ENCODE peak calls at places on chromosomes 3 and 15, in nine cellular contexts. A, P, U, Q, C, X, F, K and M are unnamed samples.

GRCh38 chr3:71987828-71988227 is 202.9 kb upstream of the PROK2 start:
- DNase-seq in X (no peak), A (no peak), K (no peak), F (no peak), C (no peak), U (no peak), Q (no peak), P (no peak), M (no peak)

GRCh38 chr3:184691397-184692131 is 20.3 kb downstream of the MAGEF1 start:
- DNase-seq in Q (peak; percentile 29), X (peak; percentile 77), U (peak; percentile 38), C (no peak), K (no peak), A (no peak), P (no peak), F (peak; percentile 28), M (peak; percentile 57)

GRCh38 chr3:53550005-53550620 is 55.7 kb downstream of the CACNA1D start:
- DNase-seq in F (no peak), A (no peak), P (no peak), X (no peak), U (no peak), C (no peak), K (no peak), Q (no peak), M (no peak)

GRCh38 chr15:26711445-26711844 is 61.4 kb downstream of the GABRB3 start:
- DNase-seq in Q (no peak), C (no peak), P (no peak), X (no peak), U (no peak), A (no peak), F (no peak), K (no peak), M (no peak)

GRCh38 chr3:8954938-8955763 is 8.1 kb downstream of the RAD18 start:
- DNase-seq in X (peak; percentile 43), A (no peak), Q (peak; percentile 71), U (no peak), C (no peak), F (no peak), K (no peak), P (no peak), M (no peak)

GRCh38 chr3:48427630-48427962 is 2.3 kb downstream of the PLXNB1 start:
- DNase-seq in A (no peak), X (no peak), U (no peak), K (no peak), F (no peak), Q (no peak), C (no peak), P (no peak), M (no peak)

GRCh38 chr3:28171962-28172361 is 69.5 kb upstream of the CMC1 start:
- DNase-seq in C (no peak), A (no peak), Q (peak; percentile 15), P (no peak), F (no peak), X (no peak), U (no peak), K (no peak), M (no peak)

GRCh38 chr3:125512135-125512920 is 7.7 kb downstream of the SNX4 start:
- DNase-seq in Q (peak; percentile 39), A (no peak), C (no peak), X (no peak), U (no peak), F (no peak), K (peak; percentile 58), P (no peak), M (no peak)

GRCh38 chr3:66200147-66200546 is 20.7 kb upstream of the SLC25A26 start:
- DNase-seq in F (no peak), P (no peak), U (no peak), A (no peak), C (no peak), K (no peak), Q (no peak), X (no peak), M (no peak)

GRCh38 chr3:134381836-134382442 is 7.7 kb upstream of the AMOTL2 start:
- DNase-seq in P (no peak), X (no peak), A (no peak), Q (no peak), F (no peak), K (peak; percentile 67), U (no peak), C (no peak), M (no peak)

GRCh38 chr3:158747417-158747816 is 15.2 kb upstream of the RARRES1 start:
- DNase-seq in A (no peak), Q (no peak), X (no peak), U (no peak), F (no peak), C (no peak), K (no peak), P (no peak), M (no peak)

GRCh38 chr3:40267940-40268707 is 41.4 kb upstream of the EIF1B start:
- DNase-seq in F (no peak), Q (no peak), P (peak; percentile 12), U (no peak), C (no peak), X (no peak), K (no peak), A (no peak), M (no peak)

GRCh38 chr3:66585696-66586095 is 84.9 kb upstream of the LRIG1 start:
- DNase-seq in P (no peak), K (no peak), A (no peak), F (no peak), Q (no peak), U (no peak), X (no peak), C (no peak), M (no peak)

GRCh38 chr15:83011271-83012037 is at the start of gene C15orf40:
- DNase-seq in X (peak; percentile 93), U (peak; percentile 93), F (peak; percentile 85), P (peak; percentile 66), C (peak; percentile 48), K (peak; percentile 89), A (peak; percentile 83), Q (peak; percentile 94), M (peak; percentile 83)

GRCh38 chr3:189236352-189236751 is 64.6 kb downstream of the TPRG1 start:
- DNase-seq in A (no peak), F (no peak), P (no peak), U (no peak), Q (no peak), K (no peak), C (no peak), X (no peak), M (no peak)

DNA sequence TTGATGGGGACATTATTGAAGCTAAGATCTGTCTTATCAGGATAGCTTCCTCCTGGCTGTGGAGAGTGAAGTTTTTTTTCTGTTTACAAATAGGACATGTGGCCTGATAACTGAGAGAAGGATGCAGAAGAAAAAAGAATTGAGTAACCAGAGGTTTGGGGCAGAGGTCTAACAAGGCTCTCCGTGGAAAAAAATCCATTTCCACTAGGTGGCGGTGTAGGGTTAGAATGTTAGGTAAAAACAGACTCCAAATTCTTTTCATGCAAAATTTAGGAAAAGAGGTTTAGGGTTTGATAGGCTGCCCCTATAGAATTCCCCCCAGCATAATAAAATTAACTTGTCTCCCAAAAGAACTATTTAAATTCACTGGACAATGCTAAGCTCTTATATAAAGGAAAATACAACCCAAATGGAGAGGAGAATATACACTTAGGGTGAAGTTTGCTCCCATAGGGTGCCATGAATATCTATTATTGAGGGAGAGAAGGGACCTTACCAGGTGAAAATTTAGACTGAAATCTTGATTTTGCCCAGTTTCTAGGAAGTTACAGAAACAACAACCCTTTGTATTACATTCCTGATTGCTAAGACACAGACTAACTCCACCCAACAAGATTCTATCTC is 1560.4 kb downstream of the OTOL1 start:
- DNase-seq in A (no peak), U (no peak), K (peak; percentile 70), C (no peak), Q (peak; percentile 65), F (peak; percentile 57), P (peak; percentile 21), X (no peak), M (no peak)
- TF ChIP-seq CTCF in A (no peak), U (peak; percentile 50), K (peak; percentile 68), C (no peak), Q (peak; percentile 62), F (peak; percentile 67), P (peak; percentile 48), X (peak; percentile 29), M (peak; percentile 49)

GRCh38 chr3:46978985-46979944 is at the start of gene NBEAL2:
- DNase-seq in F (peak; percentile 92), Q (peak; percentile 94), U (peak; percentile 97), C (peak; percentile 89), K (peak; percentile 93), X (peak; percentile 97), A (peak; percentile 96), P (peak; percentile 52), M (peak; percentile 94)
- TF ChIP-seq CTCF in F (no peak), Q (no peak), U (no peak), C (no peak), K (no peak), X (no peak), A (no peak), P (no peak), M (no peak)

DNA sequence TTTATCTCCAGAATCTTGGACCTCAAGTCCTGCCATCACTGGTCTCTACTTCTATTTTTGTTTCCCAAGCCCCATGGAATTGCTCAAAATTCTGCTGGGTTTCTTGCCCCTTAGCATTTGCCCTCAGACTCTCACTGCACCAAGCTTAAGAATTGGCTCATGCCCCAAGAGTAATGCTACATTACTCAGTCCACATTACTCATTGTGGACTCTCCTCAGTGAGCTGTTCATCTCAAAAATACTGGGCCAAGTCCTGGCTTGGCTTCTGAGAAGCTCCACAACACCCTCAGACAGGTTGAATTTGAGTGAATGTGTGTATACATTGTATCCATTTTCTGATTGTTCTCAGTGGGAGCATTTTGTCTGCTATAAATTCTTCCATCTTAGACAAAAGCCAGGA is 364.4 kb upstream of the ARHGEF26 start:
- DNase-seq in F (no peak), Q (peak; percentile 18), A (no peak), X (no peak), C (no peak), P (no peak), K (peak; percentile 24), U (no peak), M (no peak)
- TF ChIP-seq CTCF in F (no peak), Q (no peak), A (no peak), X (no peak), C (no peak), P (no peak), K (no peak), U (no peak), M (no peak)

DNA sequence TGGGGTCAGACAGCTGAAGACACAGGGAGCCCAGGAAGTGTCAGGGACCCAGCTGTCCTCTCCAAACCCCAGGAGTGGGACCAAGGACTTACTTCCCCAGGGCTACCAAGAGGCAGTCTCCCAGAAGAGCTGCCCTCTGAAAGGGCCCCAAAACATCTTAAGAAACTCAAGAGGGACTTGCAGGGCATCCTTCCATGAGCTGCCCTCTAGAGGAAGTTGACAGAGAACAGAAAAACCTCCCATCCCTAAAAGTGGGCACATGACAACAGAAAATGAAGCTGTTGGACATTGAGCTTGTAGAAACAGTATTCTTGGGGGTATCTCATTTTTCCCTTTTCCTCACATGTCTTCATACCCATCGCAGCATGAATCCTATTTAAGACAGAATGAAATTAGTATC is 58.9 kb downstream of the MECOM start:
- DNase-seq in F (no peak), A (no peak), Q (peak; percentile 42), X (no peak), P (no peak), C (no peak), U (no peak), K (peak; percentile 25), M (no peak)
- TF ChIP-seq CTCF in F (peak; percentile 10), A (no peak), Q (peak; percentile 45), X (no peak), P (peak; percentile 15), C (no peak), U (no peak), K (peak; percentile 18), M (no peak)